ENCODE peak calls at places on chromosome 20, in ten cellular contexts. D is GM13976, F is NB4, M is ovary, P is ascending aorta, Z is breast epithelium, A is Peyer's patch, C is GM06990, E is heart left ventricle, K is epithelial cell of esophagus. X is an unnamed sample.

GRCh38 chr20:53045941-53046340 is 73.8 kb downstream of the TSHZ2 start:
- DNase-seq in D (no peak), F (no peak), M (no peak), P (no peak), Z (no peak), A (no peak), C (no peak), E (no peak), K (no peak), X (no peak)

GRCh38 chr20:57398231-57398821 is 7.1 kb downstream of the RBM38 start:
- DNase-seq in D (peak; percentile 87), F (peak; percentile 67), M (peak; percentile 85), P (no peak), Z (no peak), A (peak; percentile 97), C (peak; percentile 96), E (peak; percentile 64), K (no peak), X (peak; percentile 85)

GRCh38 chr20:4604580-4604979 is 117.1 kb upstream of the PRND start:
- DNase-seq in D (no peak), F (no peak), M (no peak), P (no peak), Z (no peak), A (no peak), C (no peak), E (no peak), K (no peak), X (no peak)

GRCh38 chr20:24986436-24987015 is 6.0 kb downstream of the APMAP start:
- DNase-seq in D (no peak), F (no peak), M (no peak), P (no peak), Z (no peak), A (no peak), C (no peak), E (no peak), K (no peak), X (no peak)

GRCh38 chr20:58511861-58512260 is 3.3 kb downstream of the APCDD1L start:
- DNase-seq in D (no peak), F (no peak), M (no peak), P (no peak), Z (no peak), A (no peak), C (no peak), E (no peak), K (no peak), X (no peak)

GRCh38 chr20:53918949-53919361 is 151.4 kb downstream of the BCAS1 start:
- DNase-seq in D (no peak), F (peak; percentile 53), M (no peak), P (no peak), Z (no peak), A (peak; percentile 42), C (no peak), E (no peak), K (no peak), X (no peak)

GRCh38 chr20:49505518-49505917 is 23.1 kb upstream of the KCNB1 start:
- DNase-seq in D (no peak), F (peak; percentile 20), M (peak; percentile 33), P (no peak), Z (no peak), A (no peak), C (no peak), E (peak; percentile 28), K (no peak), X (no peak)

GRCh38 chr20:48594533-48594932 is 233.3 kb downstream of the PREX1 start:
- DNase-seq in D (no peak), F (no peak), M (no peak), P (no peak), Z (peak; percentile 14), A (peak; percentile 19), C (no peak), E (no peak), K (no peak), X (no peak)

GRCh38 chr20:14902432-14903089 is 565.1 kb upstream of the FLRT3 start:
- DNase-seq in D (no peak), F (peak; percentile 38), M (no peak), P (no peak), Z (no peak), A (no peak), C (peak; percentile 48), E (no peak), K (no peak), X (peak; percentile 19)

GRCh38 chr20:39939241-39939865 is 749.7 kb downstream of the MAFB start:
- DNase-seq in D (no peak), F (no peak), M (no peak), P (no peak), Z (no peak), A (no peak), C (no peak), E (no peak), K (no peak), X (no peak)

GRCh38 chr20:61121661-61122060 is 130.4 kb upstream of the CDH4 start:
- DNase-seq in D (no peak), F (no peak), M (no peak), P (no peak), Z (no peak), A (no peak), C (no peak), E (no peak), K (no peak), X (no peak)
- TF ChIP-seq CTCF in D (no peak), F (no peak), M (no peak), P (no peak), Z (no peak), A (no peak), C (no peak), E (no peak), K (no peak), X (no peak)

DNA sequence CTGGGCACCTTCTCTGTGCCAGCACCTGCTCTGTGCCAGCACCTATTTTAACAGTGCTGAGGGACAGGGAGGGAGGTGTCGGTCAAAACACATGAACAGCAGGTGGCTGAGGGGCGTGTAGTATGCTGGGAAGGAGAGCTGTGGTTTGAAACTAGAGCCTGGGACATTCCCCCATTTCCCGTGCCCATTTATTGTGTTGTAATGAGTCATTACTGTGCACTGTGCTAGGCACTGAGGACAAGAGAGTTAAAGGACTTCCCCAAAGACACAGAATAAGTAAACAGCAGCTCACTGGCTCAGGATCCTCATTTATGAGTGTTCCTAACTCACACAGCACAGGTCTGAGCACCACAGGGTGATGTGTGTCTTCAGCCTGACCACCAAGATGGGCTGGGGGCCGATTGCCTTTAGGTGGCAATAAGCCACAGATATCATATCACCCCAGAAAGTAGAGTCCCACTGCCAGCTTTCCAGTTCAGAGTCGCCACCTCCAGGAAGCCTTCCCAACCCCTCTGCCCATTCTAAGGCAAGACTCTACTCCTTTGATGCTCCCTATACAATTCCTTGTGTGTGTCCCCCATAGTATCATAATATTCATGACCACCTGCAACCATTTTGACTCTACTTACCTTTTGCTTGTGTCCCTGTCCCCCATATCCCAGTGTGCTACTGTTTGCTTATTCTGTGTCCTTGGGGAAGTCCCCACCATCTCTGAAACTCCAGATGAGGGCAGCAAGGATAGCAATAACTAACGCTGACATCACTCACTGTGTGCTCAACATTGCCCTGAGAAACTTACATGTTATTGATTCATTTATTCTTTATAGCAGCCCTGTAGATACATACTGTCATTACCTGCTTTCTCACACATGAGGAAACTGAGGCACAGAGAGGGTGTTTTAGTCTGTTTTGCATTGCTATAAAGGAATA is 87.3 kb downstream of the TOX2 start:
- DNase-seq in D (peak; percentile 58), F (no peak), M (no peak), P (no peak), Z (no peak), A (no peak), C (peak; percentile 49), E (no peak), K (no peak), X (peak; percentile 41)
- TF ChIP-seq CTCF in D (no peak), F (no peak), M (no peak), P (no peak), Z (no peak), A (no peak), C (no peak), E (no peak), K (no peak), X (no peak)

DNA sequence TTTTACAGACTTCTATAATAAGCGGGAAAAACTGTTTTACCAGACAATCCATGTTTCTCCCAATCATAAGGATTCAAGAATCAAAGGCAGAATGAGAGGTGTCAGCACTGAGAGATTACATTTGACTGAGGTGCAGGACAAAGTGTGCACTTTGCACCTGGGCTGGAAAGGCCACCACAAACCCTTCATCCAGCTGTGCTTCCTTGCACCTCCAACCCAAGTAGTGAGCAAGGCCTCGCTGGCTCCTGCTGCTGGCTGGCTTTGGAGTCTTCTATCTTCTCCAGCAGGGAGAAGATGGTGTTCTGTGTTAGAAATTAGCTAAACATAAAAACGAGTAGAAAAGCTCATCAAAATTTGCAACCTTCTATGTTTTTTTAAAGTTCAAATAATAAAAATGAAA is 77.7 kb downstream of the CHD6 start:
- DNase-seq in D (no peak), F (no peak), M (no peak), P (no peak), Z (no peak), A (no peak), C (no peak), E (no peak), K (no peak), X (no peak)
- TF ChIP-seq CTCF in D (no peak), F (no peak), M (no peak), P (no peak), Z (no peak), A (no peak), C (no peak), E (no peak), K (no peak), X (no peak)

GRCh38 chr20:20712004-20712473 is 405 bp downstream of the RALGAPA2 start:
- DNase-seq in D (no peak), F (peak; percentile 61), M (no peak), P (no peak), Z (no peak), A (peak; percentile 60), C (no peak), E (no peak), K (no peak), X (no peak)

GRCh38 chr20:20710443-20710842 is 2.0 kb downstream of the RALGAPA2 start:
- DNase-seq in D (no peak), F (no peak), M (no peak), P (no peak), Z (no peak), A (no peak), C (no peak), E (no peak), K (no peak), X (no peak)

GRCh38 chr20:20712474-20713243 is at the start of gene RALGAPA2:
- DNase-seq in D (peak; percentile 96), F (peak; percentile 100), M (peak; percentile 97), P (peak; percentile 92), Z (peak; percentile 95), A (peak; percentile 98), C (peak; percentile 96), E (peak; percentile 98), K (peak; percentile 98), X (peak; percentile 96)

GRCh38 chr20:20710847-20711315 is 1.6 kb downstream of the RALGAPA2 start:
- DNase-seq in D (no peak), F (peak; percentile 88), M (no peak), P (no peak), Z (no peak), A (peak; percentile 77), C (no peak), E (no peak), K (peak; percentile 84), X (peak; percentile 23)

DNA sequence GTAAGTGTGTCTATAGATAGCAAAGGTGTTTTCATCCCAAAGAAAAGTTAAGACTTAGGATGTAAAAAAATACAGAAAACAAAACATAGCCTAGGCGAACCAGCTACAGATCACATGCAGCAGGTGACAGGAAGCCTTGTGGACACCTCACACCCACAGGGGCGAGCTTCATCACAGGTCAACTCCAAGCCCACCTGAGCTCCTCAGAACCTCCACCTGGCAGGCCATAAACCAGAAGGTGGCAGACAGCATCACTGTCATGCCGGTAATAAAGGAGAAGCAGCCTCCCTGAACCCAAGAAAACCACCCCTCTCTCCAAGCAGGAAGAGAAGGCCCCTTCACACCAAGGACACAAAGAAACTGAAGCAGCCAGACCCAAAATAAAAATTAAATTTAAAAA is 1.0 kb downstream of the RALGAPA2 start:
- DNase-seq in D (no peak), F (peak; percentile 55), M (no peak), P (no peak), Z (no peak), A (peak; percentile 58), C (no peak), E (no peak), K (peak; percentile 17), X (no peak)
- TF ChIP-seq CTCF in D (no peak), F (no peak), M (no peak), P (no peak), Z (no peak), A (no peak), C (no peak), E (no peak), K (no peak), X (no peak)

X was measured in GM10248.